ENCODE peak calls at places on chromosomes 6 and 20, in nine cellular contexts. Y, I, O, M, T, N, D, W and X are unnamed samples.

GRCh38 chr6:45420909-45421699 is 43.4 kb upstream of the SUPT3H start:
- DNase-seq in W (no peak), T (no peak), N (no peak), O (peak), Y (no peak), I (peak), M (no peak), D (no peak), X (peak)

GRCh38 chr6:92341224-92341623 is 1078.1 kb downstream of the EPHA7 start:
- DNase-seq in Y (no peak), T (no peak), I (no peak), M (no peak), N (no peak), O (no peak), W (no peak), D (no peak), X (no peak)

GRCh38 chr20:17657079-17657825 is 24.8 kb downstream of the RRBP1 start:
- DNase-seq in W (no peak), I (no peak), N (no peak), O (no peak), T (no peak), M (no peak), D (no peak), Y (no peak), X (no peak)

GRCh38 chr6:9563996-9564395 is 850.9 kb downstream of the TFAP2A start:
- DNase-seq in W (no peak), D (no peak), M (no peak), T (no peak), O (no peak), Y (no peak), I (peak), N (peak), X (no peak)

GRCh38 chr20:19308151-19308550 is 95.7 kb downstream of the SLC24A3 start:
- DNase-seq in M (no peak), Y (no peak), D (no peak), W (no peak), O (no peak), I (no peak), N (no peak), T (no peak), X (no peak)

GRCh38 chr6:31592396-31592771 is 422 bp downstream of the NCR3 start:
- DNase-seq in N (no peak), T (no peak), D (no peak), W (no peak), I (no peak), M (no peak), Y (no peak), O (no peak), X (no peak)

GRCh38 chr6:54892831-54893230 is 46.3 kb downstream of the FAM83B start:
- DNase-seq in W (no peak), Y (no peak), O (no peak), I (peak), N (peak), M (no peak), D (no peak), T (peak), X (peak)

GRCh38 chr6:136723780-136724179 is 68.5 kb downstream of the MAP3K5 start:
- DNase-seq in T (no peak), N (peak), Y (peak), I (no peak), D (peak), W (no peak), M (peak), O (no peak), X (no peak)

GRCh38 chr6:151609146-151609962 is 115.5 kb downstream of the CCDC170 start:
- DNase-seq in W (peak), D (no peak), O (no peak), Y (no peak), M (no peak), N (no peak), T (no peak), I (no peak), X (no peak)

GRCh38 chr20:37687478-37687805 is 6.4 kb upstream of the CTNNBL1 start:
- DNase-seq in N (peak), D (no peak), O (no peak), T (no peak), M (no peak), I (no peak), W (no peak), Y (no peak), X (no peak)

GRCh38 chr20:62668441-62669027 is 26.2 kb downstream of the SLCO4A1 start:
- DNase-seq in I (peak), T (peak), N (peak), Y (peak), O (peak), W (peak), D (no peak), M (no peak), X (peak)

GRCh38 chr20:38872491-38873049 is 53.6 kb upstream of the FAM83D start:
- DNase-seq in N (no peak), T (no peak), D (no peak), M (no peak), W (no peak), O (no peak), I (no peak), Y (peak), X (no peak)

GRCh38 chr6:29702519-29703103 is 20.6 kb upstream of the HLA-F start:
- DNase-seq in N (peak), Y (no peak), O (peak), M (peak), W (peak), T (no peak), I (peak), D (peak), X (peak)

GRCh38 chr6:149961728-149962425 is 1.9 kb upstream of the ULBP1 start:
- DNase-seq in T (no peak), M (no peak), I (no peak), N (peak), O (no peak), D (no peak), W (no peak), Y (no peak), X (peak)

GRCh38 chr6:43865947-43866346 is 95.9 kb downstream of the VEGFA start:
- DNase-seq in W (no peak), O (no peak), Y (no peak), M (no peak), N (no peak), T (no peak), I (no peak), D (no peak), X (peak)

GRCh38 chr6:134295953-134296553 is 21.9 kb downstream of the SGK1 start:
- DNase-seq in D (no peak), T (peak), W (no peak), N (peak), O (no peak), Y (no peak), I (peak), M (no peak), X (no peak)

GRCh38 chr6:147257760-147258159 is 53.5 kb downstream of the STXBP5 start:
- DNase-seq in M (no peak), T (no peak), I (no peak), Y (no peak), D (no peak), N (no peak), O (no peak), W (no peak), X (no peak)

GRCh38 chr20:34546751-34547181 is 11.8 kb upstream of the MAP1LC3A start:
- DNase-seq in Y (no peak), M (no peak), T (no peak), O (no peak), W (peak), D (no peak), I (no peak), N (no peak), X (peak)

GRCh38 chr6:22322103-22322882 is 25.5 kb upstream of the PRL start:
- DNase-seq in M (no peak), D (no peak), T (no peak), Y (no peak), N (no peak), I (no peak), O (no peak), W (no peak), X (no peak)

GRCh38 chr20:41086402-41087324 is 50.7 kb upstream of the PLCG1 start:
- DNase-seq in I (no peak), O (no peak), Y (no peak), D (no peak), M (no peak), N (no peak), W (no peak), T (no peak), X (no peak)

GRCh38 chr6:49549691-49550412 is 616 bp upstream of the C6orf141 start:
- DNase-seq in W (no peak), D (no peak), O (no peak), I (no peak), M (no peak), Y (no peak), N (no peak), T (no peak), X (peak)

GRCh38 chr6:111973897-111974639 is 79.8 kb upstream of the CCN6 start:
- DNase-seq in T (no peak), M (no peak), N (peak), W (no peak), I (no peak), Y (no peak), D (no peak), O (peak), X (no peak)

GRCh38 chr6:17394192-17394611 is 807 bp downstream of the CAP2 start:
- DNase-seq in D (no peak), M (no peak), T (peak), O (no peak), I (peak), Y (peak), N (peak), W (no peak), X (peak)

GRCh38 chr20:5195655-5196054 is 68.8 kb downstream of the CDS2 start:
- DNase-seq in O (no peak), Y (peak), N (peak), W (no peak), I (peak), M (no peak), D (no peak), T (no peak), X (no peak)

GRCh38 chr6:111743859-111744692 is 129.2 kb downstream of the FYN start:
- DNase-seq in Y (peak), T (no peak), M (no peak), I (peak), D (no peak), O (no peak), W (peak), N (no peak), X (no peak)

GRCh38 chr6:33695451-33695855 is 16.0 kb downstream of the UQCC2 start:
- DNase-seq in I (no peak), N (no peak), D (no peak), W (no peak), M (no peak), O (no peak), Y (peak), T (no peak), X (no peak)

GRCh38 chr6:130381459-130382380 is 15.9 kb downstream of the TMEM200A start:
- DNase-seq in N (no peak), O (peak), M (peak), D (no peak), Y (no peak), W (no peak), I (no peak), T (no peak), X (no peak)